ENCODE peak calls at places on chromosomes 5 and 9, in six cellular contexts. V is pancreas, O is osteocyte, Y is A549, S is glutamatergic neuron, A is HCT116. T is an unnamed sample.

GRCh38 chr5:134948929-134949328 is 18.8 kb upstream of the CATSPER3 start:
- DNase-seq in V (no peak), A (no peak), S (no peak), Y (no peak), O (no peak), T (no peak)

GRCh38 chr9:106956971-106957370 is 94.0 kb downstream of the ZNF462 start:
- DNase-seq in O (no peak), A (no peak), Y (no peak), V (no peak), S (no peak), T (no peak)

GRCh38 chr9:128587453-128587852 is 35.1 kb downstream of the SPTAN1 start:
- DNase-seq in A (no peak), O (no peak), S (no peak), Y (no peak), V (no peak), T (no peak)

GRCh38 chr5:59542841-59543825 is 350.4 kb downstream of the PDE4D start:
- DNase-seq in S (no peak), A (no peak), V (no peak), Y (no peak), O (no peak), T (no peak)

GRCh38 chr9:77820293-77820954 is 172.3 kb upstream of the GNA14 start:
- DNase-seq in S (no peak), O (no peak), A (no peak), Y (peak; percentile 47), V (no peak), T (no peak)

GRCh38 chr5:153256-153655 is 38.0 kb upstream of the LRRC14B start:
- DNase-seq in A (no peak), S (no peak), V (no peak), O (no peak), Y (no peak), T (no peak)

GRCh38 chr5:52727568-52727967 is 60.1 kb upstream of the ITGA1 start:
- DNase-seq in S (no peak), O (no peak), V (no peak), Y (no peak), A (no peak), T (peak; percentile 16)

GRCh38 chr5:72702881-72703434 is 113.5 kb upstream of the TNPO1 start:
- DNase-seq in S (no peak), A (no peak), V (no peak), O (no peak), Y (no peak), T (no peak)

GRCh38 chr5:144598451-144599068 is 427.9 kb downstream of the KCTD16 start:
- DNase-seq in Y (no peak), V (peak; percentile 79), O (no peak), A (no peak), S (no peak), T (no peak)

GRCh38 chr5:32538031-32538547 is 47.3 kb upstream of the SUB1 start:
- DNase-seq in A (no peak), V (no peak), S (no peak), Y (no peak), O (no peak), T (no peak)

GRCh38 chr9:133563286-133564213 is 29.0 kb downstream of the ADAMTSL2 start:
- DNase-seq in S (peak; percentile 37), V (no peak), O (no peak), Y (no peak), A (no peak), T (no peak)

GRCh38 chr5:120538149-120538548 is 74.0 kb downstream of the PRR16 start:
- DNase-seq in A (no peak), V (no peak), S (no peak), Y (no peak), O (no peak), T (no peak)

GRCh38 chr9:100098241-100098886 is 436 bp downstream of the ERP44 start:
- DNase-seq in A (peak; percentile 65), S (peak; percentile 54), V (peak; percentile 71), Y (peak; percentile 75), O (no peak), T (peak; percentile 53)

GRCh38 chr5:32462618-32463017 is 18.1 kb upstream of the ZFR start:
- DNase-seq in A (no peak), V (no peak), Y (peak; percentile 32), S (no peak), O (no peak), T (no peak)

GRCh38 chr5:106386287-106386686 is 1284.5 kb downstream of the EFNA5 start:
- DNase-seq in V (no peak), A (no peak), O (no peak), Y (no peak), S (no peak), T (no peak)

GRCh38 chr5:109907751-109908150 is 218.0 kb downstream of the MAN2A1 start:
- DNase-seq in S (no peak), Y (no peak), O (no peak), V (no peak), A (no peak), T (no peak)

GRCh38 chr9:85898288-85898802 is 42.6 kb upstream of the NAA35 start:
- DNase-seq in O (no peak), A (no peak), Y (no peak), V (no peak), S (no peak), T (no peak)

GRCh38 chr5:131169810-131170539 is 769 bp upstream of the LYRM7 start:
- DNase-seq in A (no peak), O (no peak), S (no peak), V (no peak), Y (no peak), T (no peak)

GRCh38 chr5:2747372-2748179 is 3.9 kb downstream of the IRX2 start:
- DNase-seq in A (no peak), S (no peak), O (no peak), V (no peak), Y (no peak), T (no peak)

GRCh38 chr5:1420211-1421195 is 24.7 kb downstream of the SLC6A3 start:
- DNase-seq in O (no peak), A (no peak), Y (no peak), V (peak; percentile 31), S (no peak), T (no peak)

GRCh38 chr5:112329429-112330090 is 89.5 kb downstream of the EPB41L4A start:
- DNase-seq in A (no peak), V (no peak), S (no peak), Y (no peak), O (no peak), T (no peak)

GRCh38 chr5:56200856-56201638 is 32.1 kb downstream of the ANKRD55 start:
- DNase-seq in Y (peak; percentile 72), V (no peak), S (peak; percentile 22), O (no peak), A (peak; percentile 69), T (peak; percentile 62)

GRCh38 chr5:6573651-6574101 is 59.2 kb downstream of the NSUN2 start:
- DNase-seq in V (no peak), O (no peak), A (no peak), Y (no peak), S (peak; percentile 39), T (no peak)

GRCh38 chr9:98248737-98249474 is 6.5 kb downstream of the TBC1D2 start:
- DNase-seq in Y (no peak), O (no peak), S (no peak), V (no peak), A (no peak), T (no peak)

GRCh38 chr5:160342413-160342941 is 27.9 kb downstream of the C1QTNF2 start:
- DNase-seq in A (no peak), V (no peak), S (no peak), Y (no peak), O (no peak), T (no peak)

GRCh38 chr9:880725-881124 is 39.2 kb downstream of the DMRT1 start:
- DNase-seq in A (no peak), Y (no peak), O (no peak), V (no peak), S (no peak), T (no peak)

GRCh38 chr9:128254855-128255759 is 20.7 kb downstream of the GOLGA2 start:
- DNase-seq in O (peak; percentile 91), Y (peak; percentile 88), S (peak; percentile 87), V (peak; percentile 87), A (peak; percentile 16), T (peak; percentile 81)

DNA sequence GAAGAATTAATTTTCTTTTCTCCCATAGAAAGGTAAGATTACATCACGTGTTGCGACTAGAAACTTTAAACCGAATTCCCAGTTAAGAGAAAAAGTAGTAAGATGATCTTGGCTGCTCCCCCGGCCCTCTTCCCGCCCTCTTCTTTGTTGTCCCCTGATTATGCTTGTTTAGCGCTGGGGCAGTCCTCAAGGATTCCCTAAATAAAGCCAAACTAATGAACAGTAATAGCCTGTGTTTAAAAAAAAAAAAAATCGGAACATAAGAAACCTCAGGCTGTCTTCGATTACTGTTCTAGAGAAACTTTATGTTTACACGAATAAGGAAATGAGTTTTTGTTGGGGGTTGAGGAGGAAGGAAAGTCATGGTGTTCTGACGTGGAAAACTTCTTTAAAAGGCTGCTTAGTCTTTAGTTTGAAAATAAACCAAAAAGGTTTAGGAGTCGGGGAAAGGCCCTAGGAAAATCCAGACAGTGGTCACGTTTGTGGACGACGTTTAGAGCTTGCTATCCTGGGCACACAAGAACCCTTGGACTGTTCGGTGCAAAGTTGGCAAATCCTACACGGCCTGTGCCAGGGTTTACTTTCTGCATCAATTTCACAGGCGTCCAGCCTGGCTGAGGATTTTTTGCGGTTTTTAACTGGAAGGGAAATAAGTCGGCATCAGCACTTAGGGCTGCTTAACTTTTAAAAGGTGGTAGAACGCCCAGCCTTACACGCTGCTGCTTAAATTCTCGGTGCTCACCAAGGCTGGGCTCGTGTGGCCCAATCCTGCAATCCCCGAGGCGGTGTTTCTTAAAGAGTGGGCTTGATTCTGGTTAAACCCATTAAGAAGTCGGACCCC is 1.1 kb upstream of the MAT2B start:
- DNase-seq in A (no peak), Y (no peak), S (peak; percentile 26), O (no peak), V (no peak), T (peak; percentile 14)
- TF ChIP-seq CTCF in A (no peak), Y (no peak), S (no peak), O (no peak), V (no peak), T (no peak)

DNA sequence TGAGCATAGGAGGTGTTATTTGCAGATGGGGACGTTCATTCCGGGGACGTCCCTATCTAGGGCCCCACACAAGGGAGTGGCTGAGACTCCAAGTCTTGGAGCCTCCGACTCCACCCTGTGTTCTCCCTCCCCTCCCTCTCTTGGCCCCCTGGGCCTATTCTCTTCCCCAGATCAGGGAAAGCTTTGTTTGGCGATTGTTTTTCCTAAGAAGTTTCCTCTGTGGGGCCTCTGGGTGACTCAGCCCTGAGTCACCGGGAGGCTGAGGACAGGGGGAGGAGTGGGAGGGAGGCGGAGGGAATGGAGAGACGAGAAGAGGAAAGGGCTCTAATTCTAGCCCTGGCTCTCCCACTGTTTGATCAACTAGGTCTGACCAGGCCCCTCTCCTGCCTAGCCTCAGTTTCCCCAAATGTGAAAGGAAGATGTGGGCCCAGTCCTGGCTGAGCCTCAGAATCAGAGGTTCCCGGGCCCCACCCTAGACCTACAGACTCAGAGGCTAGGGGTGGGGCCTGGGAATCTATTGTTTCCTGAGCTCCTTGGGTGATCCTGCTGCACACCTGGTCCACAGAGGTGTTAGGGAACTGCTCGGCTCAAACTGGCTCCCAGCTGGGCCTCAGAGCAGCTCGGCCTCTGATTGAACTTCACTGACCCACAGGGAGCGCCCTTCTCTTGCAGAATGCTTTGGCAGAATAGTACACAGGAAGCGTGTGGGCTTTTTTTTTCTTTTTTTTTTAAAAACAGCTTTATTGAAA is 19.2 kb downstream of the GSN start:
- DNase-seq in A (peak; percentile 98), S (no peak), O (peak; percentile 92), Y (peak; percentile 97), V (peak; percentile 64), T (peak; percentile 59)
- TF ChIP-seq CTCF in A (no peak), S (no peak), O (no peak), Y (peak; percentile 35), V (no peak), T (no peak)

GRCh38 chr9:88722753-88723152 is 187.8 kb downstream of the NXNL2 start:
- DNase-seq in V (no peak), A (no peak), O (no peak), Y (peak; percentile 16), S (no peak), T (no peak)
- TF ChIP-seq CTCF in V (no peak), A (peak; percentile 15), O (peak; percentile 66), Y (peak; percentile 44), S (no peak), T (peak; percentile 44)

GRCh38 chr9:76756273-76756650 is 8.0 kb upstream of the PCA3 start:
- DNase-seq in A (no peak), S (peak; percentile 75), O (no peak), V (no peak), Y (peak; percentile 11), T (peak; percentile 16)
- TF ChIP-seq CTCF in A (peak; percentile 23), S (no peak), O (peak; percentile 17), V (no peak), Y (peak; percentile 37), T (no peak)